ENCODE peak calls at places on chromosomes 1 and 21, in six cellular contexts. One of them, this sample, is unnamed.
A peak's percentile ranks its signal among the peaks of the same experiment; 100 is the strongest.

GRCh38 chr1:33181038-33181861 is 593 bp downstream of the TRIM62 start:
- DNase-seq in AG10803: peak; percentile 17
- DNase-seq in cardiac muscle cell: peak; percentile 48
- DNase-seq in fibroblast of pulmonary artery: peak; percentile 37
- DNase-seq in fibroblast of mammary gland: peak; percentile 22
- DNase-seq in CD8-positive, alpha-beta memory T cell: peak; percentile 23
- DNase-seq in this sample: peak; percentile 43

GRCh38 chr1:115041654-115042053 is 12.0 kb downstream of the TSHB start:
- DNase-seq in AG10803: no peak
- DNase-seq in cardiac muscle cell: peak; percentile 26
- DNase-seq in fibroblast of pulmonary artery: peak; percentile 24
- DNase-seq in fibroblast of mammary gland: peak; percentile 40
- DNase-seq in CD8-positive, alpha-beta memory T cell: no peak
- DNase-seq in this sample: peak; percentile 32

GRCh38 chr21:17455451-17455850 is 57.4 kb upstream of the CXADR start:
- DNase-seq in AG10803: no peak
- DNase-seq in cardiac muscle cell: no peak
- DNase-seq in fibroblast of pulmonary artery: no peak
- DNase-seq in fibroblast of mammary gland: no peak
- DNase-seq in CD8-positive, alpha-beta memory T cell: no peak
- DNase-seq in this sample: no peak

GRCh38 chr1:44808063-44808937 is at the start of gene BTBD19:
- DNase-seq in AG10803: peak; percentile 96
- DNase-seq in cardiac muscle cell: peak; percentile 97
- DNase-seq in fibroblast of pulmonary artery: peak; percentile 95
- DNase-seq in fibroblast of mammary gland: peak; percentile 89
- DNase-seq in CD8-positive, alpha-beta memory T cell: peak; percentile 14
- DNase-seq in this sample: peak; percentile 95

GRCh38 chr1:58722414-58722813 is 22.6 kb upstream of the MYSM1 start:
- DNase-seq in AG10803: no peak
- DNase-seq in cardiac muscle cell: no peak
- DNase-seq in fibroblast of pulmonary artery: no peak
- DNase-seq in fibroblast of mammary gland: no peak
- DNase-seq in CD8-positive, alpha-beta memory T cell: no peak
- DNase-seq in this sample: no peak

GRCh38 chr1:24349891-24350290 is 30.7 kb downstream of the GRHL3 start:
- DNase-seq in AG10803: no peak
- DNase-seq in cardiac muscle cell: no peak
- DNase-seq in fibroblast of pulmonary artery: no peak
- DNase-seq in fibroblast of mammary gland: peak; percentile 28
- DNase-seq in CD8-positive, alpha-beta memory T cell: no peak
- DNase-seq in this sample: no peak

GRCh38 chr1:4700801-4701200 is 46.4 kb downstream of the AJAP1 start:
- DNase-seq in AG10803: no peak
- DNase-seq in cardiac muscle cell: no peak
- DNase-seq in fibroblast of pulmonary artery: no peak
- DNase-seq in fibroblast of mammary gland: no peak
- DNase-seq in CD8-positive, alpha-beta memory T cell: no peak
- DNase-seq in this sample: no peak

GRCh38 chr1:31980835-31981782 is 32.6 kb upstream of the KHDRBS1 start:
- DNase-seq in AG10803: no peak
- DNase-seq in cardiac muscle cell: no peak
- DNase-seq in fibroblast of pulmonary artery: no peak
- DNase-seq in fibroblast of mammary gland: no peak
- DNase-seq in CD8-positive, alpha-beta memory T cell: peak; percentile 14
- DNase-seq in this sample: no peak

DNA sequence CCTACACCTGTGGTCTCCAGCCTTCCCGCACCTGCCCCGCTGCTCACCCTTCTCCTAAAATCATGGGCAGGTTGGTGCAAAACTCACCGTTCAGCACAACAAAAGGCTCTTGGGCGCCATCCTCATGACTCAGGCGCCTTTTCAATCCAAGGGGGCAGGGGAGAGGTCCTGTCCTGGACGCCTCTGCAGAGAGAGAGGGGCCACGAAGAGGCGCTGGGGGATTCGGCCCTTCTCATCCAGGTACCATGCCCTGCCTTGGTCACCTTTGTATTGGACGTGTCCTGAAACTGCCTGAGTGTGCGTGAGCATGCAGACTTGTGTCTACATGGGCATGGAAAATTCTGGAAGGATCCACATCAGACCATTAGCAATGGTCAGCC is 53.5 kb downstream of the SLC37A1 start:
- DNase-seq in AG10803: no peak
- DNase-seq in cardiac muscle cell: no peak
- DNase-seq in fibroblast of pulmonary artery: no peak
- DNase-seq in fibroblast of mammary gland: no peak
- DNase-seq in CD8-positive, alpha-beta memory T cell: no peak
- DNase-seq in this sample: no peak
- H3K4me3 ChIP-seq in AG10803: no peak overlapping the region
- H3K4me3 ChIP-seq in cardiac muscle cell: no peak overlapping the region
- H3K4me3 ChIP-seq in fibroblast of pulmonary artery: no peak overlapping the region
- H3K4me3 ChIP-seq in fibroblast of mammary gland: no peak overlapping the region
- H3K4me3 ChIP-seq in CD8-positive, alpha-beta memory T cell: no peak overlapping the region
- H3K4me3 ChIP-seq in this sample: no peak overlapping the region

DNA sequence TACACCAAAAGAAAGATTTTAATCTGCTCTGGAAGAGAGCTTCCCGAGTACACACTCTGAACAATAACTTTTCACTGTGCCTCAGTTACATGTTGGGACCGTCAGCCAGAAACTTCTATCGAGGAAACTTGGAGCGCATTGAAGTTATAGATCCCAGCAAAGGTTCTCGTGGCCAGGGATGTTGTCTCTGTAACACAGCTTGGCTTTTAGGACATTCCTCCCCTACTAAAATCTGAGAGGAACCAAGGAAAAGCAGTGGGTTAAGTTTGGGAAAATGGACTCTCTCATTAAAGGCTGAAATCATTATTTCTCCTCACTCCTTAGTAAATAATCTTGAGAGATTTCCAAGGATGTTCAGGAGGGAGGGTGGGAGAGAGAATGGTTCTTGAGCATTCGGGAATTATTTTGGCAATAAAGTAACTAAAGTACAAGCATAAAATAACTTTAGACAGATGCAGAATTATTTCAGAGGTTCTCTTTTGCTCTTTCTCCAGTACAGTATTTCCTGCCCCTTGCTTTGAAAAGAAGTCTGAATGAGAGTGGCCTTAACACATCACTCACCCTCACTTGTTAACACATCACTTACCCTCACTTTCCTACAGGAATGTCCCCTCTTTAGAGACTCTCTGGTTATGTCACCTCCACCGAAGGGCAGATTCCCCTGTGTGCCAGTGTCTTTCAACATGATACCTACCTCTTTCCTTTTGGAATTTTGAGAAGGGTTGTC is 1.8 kb upstream of the NFIA start:
- DNase-seq in AG10803: no peak
- DNase-seq in cardiac muscle cell: no peak
- DNase-seq in fibroblast of pulmonary artery: no peak
- DNase-seq in fibroblast of mammary gland: no peak
- DNase-seq in CD8-positive, alpha-beta memory T cell: no peak
- DNase-seq in this sample: no peak
- H3K4me3 ChIP-seq in AG10803: no peak overlapping the region
- H3K4me3 ChIP-seq in cardiac muscle cell: peak overlapping the region; percentile 95
- H3K4me3 ChIP-seq in fibroblast of pulmonary artery: peak overlapping the region; percentile 34
- H3K4me3 ChIP-seq in fibroblast of mammary gland: peak overlapping the region; percentile 38
- H3K4me3 ChIP-seq in CD8-positive, alpha-beta memory T cell: peak overlapping the region; percentile 78
- H3K4me3 ChIP-seq in this sample: peak overlapping the region; percentile 34

GRCh38 chr1:202016022-202016624 is 5.7 kb downstream of the ELF3 start:
- DNase-seq in AG10803: peak; percentile 45
- DNase-seq in cardiac muscle cell: no peak
- DNase-seq in fibroblast of pulmonary artery: no peak
- DNase-seq in fibroblast of mammary gland: no peak
- DNase-seq in CD8-positive, alpha-beta memory T cell: no peak
- DNase-seq in this sample: no peak

GRCh38 chr1:202014060-202014459 is 3.7 kb downstream of the ELF3 start:
- DNase-seq in AG10803: no peak
- DNase-seq in cardiac muscle cell: no peak
- DNase-seq in fibroblast of pulmonary artery: no peak
- DNase-seq in fibroblast of mammary gland: no peak
- DNase-seq in CD8-positive, alpha-beta memory T cell: no peak
- DNase-seq in this sample: no peak

GRCh38 chr1:202016717-202017384 is 6.5 kb downstream of the ELF3 start:
- DNase-seq in AG10803: no peak
- DNase-seq in cardiac muscle cell: no peak
- DNase-seq in fibroblast of pulmonary artery: no peak
- DNase-seq in fibroblast of mammary gland: no peak
- DNase-seq in CD8-positive, alpha-beta memory T cell: no peak
- DNase-seq in this sample: no peak

GRCh38 chr1:202014915-202015676 is 4.7 kb downstream of the ELF3 start:
- DNase-seq in AG10803: no peak
- DNase-seq in cardiac muscle cell: no peak
- DNase-seq in fibroblast of pulmonary artery: no peak
- DNase-seq in fibroblast of mammary gland: no peak
- DNase-seq in CD8-positive, alpha-beta memory T cell: no peak
- DNase-seq in this sample: no peak

DNA sequence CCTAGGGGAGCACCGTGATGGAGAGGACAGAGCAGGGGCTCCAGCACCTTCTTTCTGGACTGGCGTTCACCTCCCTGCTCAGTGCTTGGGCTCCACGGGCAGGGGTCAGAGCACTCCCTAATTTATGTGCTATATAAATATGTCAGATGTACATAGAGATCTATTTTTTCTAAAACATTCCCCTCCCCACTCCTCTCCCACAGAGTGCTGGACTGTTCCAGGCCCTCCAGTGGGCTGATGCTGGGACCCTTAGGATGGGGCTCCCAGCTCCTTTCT is 5.2 kb downstream of the ELF3 start:
- DNase-seq in AG10803: no peak
- DNase-seq in cardiac muscle cell: no peak
- DNase-seq in fibroblast of pulmonary artery: no peak
- DNase-seq in fibroblast of mammary gland: no peak
- DNase-seq in CD8-positive, alpha-beta memory T cell: no peak
- DNase-seq in this sample: no peak
- H3K4me3 ChIP-seq in AG10803: no peak overlapping the region
- H3K4me3 ChIP-seq in cardiac muscle cell: no peak overlapping the region
- H3K4me3 ChIP-seq in fibroblast of pulmonary artery: no peak overlapping the region
- H3K4me3 ChIP-seq in fibroblast of mammary gland: no peak overlapping the region
- H3K4me3 ChIP-seq in CD8-positive, alpha-beta memory T cell: no peak overlapping the region
- H3K4me3 ChIP-seq in this sample: no peak overlapping the region

DNA sequence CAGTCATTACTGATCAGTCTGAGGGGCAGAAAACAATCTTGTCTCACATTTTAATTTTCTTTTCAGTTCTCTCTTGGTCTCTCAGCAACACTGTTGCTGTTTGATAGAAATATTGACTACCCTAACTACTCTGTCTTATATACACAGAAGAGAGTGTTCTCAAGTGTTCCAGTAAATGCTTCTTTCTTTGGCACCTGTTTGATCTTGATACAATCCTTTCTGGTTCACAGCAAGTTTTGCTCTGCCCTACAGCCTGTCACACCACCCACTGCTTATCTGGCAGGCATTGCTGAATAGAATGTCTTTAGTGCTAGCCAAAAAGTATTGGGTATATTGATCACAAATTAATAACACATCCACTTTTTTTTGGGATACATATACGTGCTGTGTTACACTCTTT is 75.7 kb upstream of the WLS start:
- DNase-seq in AG10803: no peak
- DNase-seq in cardiac muscle cell: no peak
- DNase-seq in fibroblast of pulmonary artery: no peak
- DNase-seq in fibroblast of mammary gland: no peak
- DNase-seq in CD8-positive, alpha-beta memory T cell: no peak
- DNase-seq in this sample: no peak
- H3K4me3 ChIP-seq in AG10803: no peak overlapping the region
- H3K4me3 ChIP-seq in cardiac muscle cell: no peak overlapping the region
- H3K4me3 ChIP-seq in fibroblast of pulmonary artery: no peak overlapping the region
- H3K4me3 ChIP-seq in fibroblast of mammary gland: no peak overlapping the region
- H3K4me3 ChIP-seq in CD8-positive, alpha-beta memory T cell: no peak overlapping the region
- H3K4me3 ChIP-seq in this sample: no peak overlapping the region

GRCh38 chr1:161478985-161479384 is 26.3 kb upstream of the FCGR2A start:
- DNase-seq in AG10803: no peak
- DNase-seq in cardiac muscle cell: no peak
- DNase-seq in fibroblast of pulmonary artery: no peak
- DNase-seq in fibroblast of mammary gland: no peak
- DNase-seq in CD8-positive, alpha-beta memory T cell: no peak
- DNase-seq in this sample: no peak

DNA sequence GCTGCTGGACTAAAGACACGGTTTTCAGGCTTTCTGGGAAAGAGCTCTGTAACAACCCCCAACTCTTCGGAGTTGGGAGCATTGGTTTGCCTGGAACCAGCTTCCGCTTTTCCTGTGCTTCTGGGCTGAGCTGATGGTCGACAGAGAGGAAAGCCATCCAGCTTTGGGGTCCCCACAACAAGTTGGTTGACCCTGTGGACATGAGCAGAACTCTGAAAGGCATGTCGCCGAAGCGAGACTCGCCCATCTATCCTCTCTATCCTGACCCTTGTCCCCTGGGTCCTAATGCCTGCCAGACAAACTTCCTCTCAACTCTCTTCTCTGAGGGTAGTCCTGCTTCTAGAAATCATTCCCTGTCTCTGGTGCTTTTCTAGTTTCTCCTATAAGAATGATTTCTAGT is 31.9 kb upstream of the FCGR2A start:
- DNase-seq in AG10803: peak; percentile 9
- DNase-seq in cardiac muscle cell: peak; percentile 12
- DNase-seq in fibroblast of pulmonary artery: peak; percentile 11
- DNase-seq in fibroblast of mammary gland: peak; percentile 29
- DNase-seq in CD8-positive, alpha-beta memory T cell: no peak
- DNase-seq in this sample: no peak
- H3K4me3 ChIP-seq in AG10803: peak overlapping the region; percentile 17
- H3K4me3 ChIP-seq in cardiac muscle cell: peak overlapping the region; percentile 25
- H3K4me3 ChIP-seq in fibroblast of pulmonary artery: no peak overlapping the region
- H3K4me3 ChIP-seq in fibroblast of mammary gland: no peak overlapping the region
- H3K4me3 ChIP-seq in CD8-positive, alpha-beta memory T cell: no peak overlapping the region
- H3K4me3 ChIP-seq in this sample: no peak overlapping the region